ENCODE peak calls at places on chromosome 2, in six cellular contexts. J is HCT116; L is stimulated activated naive CD8-positive, alpha-beta T cell treated with anti-CD3 and anti-CD28 coated beads, Interleukin-15, Interleukin-2, amounts not matched to agents 100 U/mL and 50 U/mL, for 24 hours; H is stimulated activated effector memory CD8-positive, alpha-beta T cell treated with anti-CD3 and anti-CD28 coated beads, Interleukin-12 subunit alpha, Interleukin-12 subunit beta, amount 100 ng/mL, for 72 hours; U is CD8-positive, alpha-beta T cell; Y is activated naive CD8-positive, alpha-beta T cell treated with anti-CD3 and anti-CD28 coated beads, Interleukin-2, amount 10 ng/mL, durations not matched to agents 7 days and 5 days. Z is an unnamed sample.

GRCh38 chr2:19408592-19408991 is 50.2 kb upstream of the OSR1 start:
- ATAC-seq in U (no peak), Y (no peak), L (no peak), J (no peak), H (no peak), Z (no peak)

GRCh38 chr2:135904590-135904989 is 28.3 kb upstream of the MCM6 start:
- ATAC-seq in L (no peak), H (no peak), J (no peak), Y (no peak), U (no peak), Z (peak; percentile 37)

GRCh38 chr2:210392469-210392881 is 77.5 kb upstream of the MYL1 start:
- ATAC-seq in H (no peak), Y (no peak), J (no peak), U (no peak), L (no peak), Z (no peak)

GRCh38 chr2:233141888-233142287 is 81.7 kb downstream of the INPP5D start:
- ATAC-seq in Y (peak; percentile 50), H (peak; percentile 31), U (peak; percentile 24), J (no peak), L (no peak), Z (no peak)

GRCh38 chr2:55164534-55165104 is 67.5 kb downstream of the CLHC1 start:
- ATAC-seq in H (no peak), Y (no peak), J (no peak), U (no peak), L (no peak), Z (no peak)

GRCh38 chr2:122960727-122961641 is 1064.1 kb upstream of the CNTNAP5 start:
- ATAC-seq in L (no peak), U (no peak), J (no peak), H (no peak), Y (no peak), Z (no peak)

GRCh38 chr2:134366359-134366758 is 112.5 kb downstream of the MGAT5 start:
- ATAC-seq in J (no peak), Y (no peak), H (no peak), U (no peak), L (no peak), Z (peak; percentile 31)

GRCh38 chr2:226771067-226771466 is 28.6 kb downstream of the IRS1 start:
- ATAC-seq in J (no peak), L (no peak), H (no peak), U (no peak), Y (no peak), Z (no peak)

GRCh38 chr2:134493797-134494196 is 225.0 kb downstream of the TMEM163 start:
- ATAC-seq in H (no peak), L (no peak), U (no peak), Y (no peak), J (no peak), Z (no peak)

GRCh38 chr2:133837441-133838090 is 269.3 kb upstream of the NCKAP5 start:
- ATAC-seq in L (no peak), Y (no peak), J (no peak), H (peak; percentile 19), U (no peak), Z (no peak)

GRCh38 chr2:65383571-65384488 is 48.6 kb downstream of the SPRED2 start:
- ATAC-seq in J (no peak), U (no peak), L (no peak), Y (no peak), H (no peak), Z (peak; percentile 30)

GRCh38 chr2:109604597-109604996 is 9.2 kb downstream of the SEPTIN10 start:
- ATAC-seq in L (no peak), H (peak; percentile 61), J (peak; percentile 86), Y (no peak), U (no peak), Z (peak; percentile 99)

GRCh38 chr2:60175290-60175689 is 378.2 kb downstream of the BCL11A start:
- ATAC-seq in L (no peak), J (no peak), U (no peak), H (no peak), Y (no peak), Z (no peak)

GRCh38 chr2:64937341-64938230 is 51.6 kb upstream of the SLC1A4 start:
- ATAC-seq in U (no peak), H (no peak), L (no peak), Y (no peak), J (no peak), Z (peak; percentile 59)